ENCODE peak calls at places on chromosomes 12 and 14, in eight cellular contexts. A is pancreas, M is tibial nerve, W is suprapubic skin, Z is stomach, E is prostate gland, C is cardiac muscle cell, G is GM12878. L is an unnamed sample.

GRCh38 chr12:4107436-4107878 is 166.1 kb upstream of the CCND2 start:
- DNase-seq in A (no peak), M (peak), W (no peak), Z (no peak), E (peak), C (peak), G (peak), L (peak)

GRCh38 chr12:118102609-118103008 is 1.2 kb downstream of the VSIG10 start:
- DNase-seq in A (no peak), M (no peak), W (no peak), Z (no peak), E (no peak), C (no peak), G (no peak), L (no peak)

GRCh38 chr14:62409909-62410308 is 635.3 kb downstream of the KCNH5 start:
- DNase-seq in A (no peak), M (no peak), W (no peak), Z (no peak), E (no peak), C (peak), G (no peak), L (no peak)

GRCh38 chr14:59274991-59275391 is 86.5 kb downstream of the DAAM1 start:
- DNase-seq in A (no peak), M (no peak), W (no peak), Z (no peak), E (no peak), C (no peak), G (peak), L (no peak)

GRCh38 chr12:78229491-78230209 is 399.0 kb downstream of the NAV3 start:
- DNase-seq in A (no peak), M (no peak), W (no peak), Z (no peak), E (no peak), C (peak), G (peak), L (no peak)

GRCh38 chr12:54191550-54192022 is 2.8 kb upstream of the SMUG1 start:
- DNase-seq in A (peak), M (peak), W (peak), Z (peak), E (peak), C (peak), G (no peak), L (peak)

GRCh38 chr14:27015046-27015445 is 417.2 kb upstream of the NOVA1 start:
- DNase-seq in A (no peak), M (no peak), W (no peak), Z (no peak), E (no peak), C (peak), G (no peak), L (no peak)

GRCh38 chr14:85991156-85991555 is 461.2 kb downstream of the FLRT2 start:
- DNase-seq in A (no peak), M (no peak), W (no peak), Z (no peak), E (no peak), C (no peak), G (no peak), L (no peak)

GRCh38 chr12:232731-233614 is 19.0 kb upstream of the SLC6A12 start:
- DNase-seq in A (no peak), M (no peak), W (peak), Z (peak), E (no peak), C (no peak), G (no peak), L (no peak)

GRCh38 chr14:32607399-32607798 is 278.3 kb downstream of the AKAP6 start:
- DNase-seq in A (no peak), M (no peak), W (no peak), Z (no peak), E (no peak), C (no peak), G (no peak), L (no peak)

GRCh38 chr12:31868980-31869379 is 90.2 kb upstream of the RESF1 start:
- DNase-seq in A (peak), M (no peak), W (no peak), Z (peak), E (no peak), C (peak), G (no peak), L (no peak)

GRCh38 chr14:74275265-74275841 is 27.4 kb downstream of the ABCD4 start:
- DNase-seq in A (no peak), M (no peak), W (no peak), Z (no peak), E (no peak), C (peak), G (no peak), L (no peak)

GRCh38 chr12:63882844-63883243 is 38.3 kb downstream of the SRGAP1 start:
- DNase-seq in A (no peak), M (no peak), W (no peak), Z (no peak), E (no peak), C (no peak), G (no peak), L (no peak)

GRCh38 chr14:33754264-33754663 is 196.6 kb downstream of the EGLN3 start:
- DNase-seq in A (no peak), M (no peak), W (no peak), Z (no peak), E (no peak), C (peak), G (no peak), L (no peak)

GRCh38 chr14:100536141-100536540 is 51.1 kb downstream of the BEGAIN start:
- DNase-seq in A (peak), M (no peak), W (peak), Z (no peak), E (no peak), C (no peak), G (no peak), L (no peak)

GRCh38 chr12:19138551-19139344 is 9.2 kb downstream of the PLEKHA5 start:
- DNase-seq in A (no peak), M (no peak), W (no peak), Z (no peak), E (no peak), C (no peak), G (no peak), L (no peak)

GRCh38 chr12:128853321-128854197 is at the start of gene GLT1D1:
- DNase-seq in A (no peak), M (no peak), W (no peak), Z (no peak), E (no peak), C (no peak), G (no peak), L (no peak)

GRCh38 chr12:25883026-25883928 is 75.2 kb upstream of the RASSF8 start:
- DNase-seq in A (no peak), M (no peak), W (no peak), Z (no peak), E (no peak), C (no peak), G (no peak), L (no peak)

GRCh38 chr12:114501474-114501807 is 95.5 kb upstream of the TBX5 start:
- DNase-seq in A (no peak), M (no peak), W (no peak), Z (no peak), E (no peak), C (no peak), G (no peak), L (no peak)

GRCh38 chr14:74945261-74945851 is 10.0 kb downstream of the PGF start:
- DNase-seq in A (no peak), M (no peak), W (no peak), Z (no peak), E (no peak), C (peak), G (no peak), L (no peak)

GRCh38 chr14:34179723-34180122 is 228.8 kb upstream of the EGLN3 start:
- DNase-seq in A (no peak), M (no peak), W (no peak), Z (peak), E (no peak), C (no peak), G (no peak), L (no peak)

GRCh38 chr12:113609692-113610469 is 138.2 kb upstream of the LHX5 start:
- DNase-seq in A (no peak), M (no peak), W (no peak), Z (no peak), E (no peak), C (no peak), G (no peak), L (no peak)

GRCh38 chr14:59116984-59117415 is 71.5 kb upstream of the DAAM1 start:
- DNase-seq in A (no peak), M (no peak), W (no peak), Z (no peak), E (no peak), C (no peak), G (peak), L (no peak)

GRCh38 chr12:82981150-82981549 is 294.4 kb downstream of the TMTC2 start:
- DNase-seq in A (no peak), M (no peak), W (no peak), Z (no peak), E (no peak), C (peak), G (no peak), L (no peak)

GRCh38 chr12:116152268-116152667 is 125.2 kb downstream of the MED13L start:
- DNase-seq in A (no peak), M (no peak), W (no peak), Z (no peak), E (no peak), C (peak), G (no peak), L (no peak)

DNA sequence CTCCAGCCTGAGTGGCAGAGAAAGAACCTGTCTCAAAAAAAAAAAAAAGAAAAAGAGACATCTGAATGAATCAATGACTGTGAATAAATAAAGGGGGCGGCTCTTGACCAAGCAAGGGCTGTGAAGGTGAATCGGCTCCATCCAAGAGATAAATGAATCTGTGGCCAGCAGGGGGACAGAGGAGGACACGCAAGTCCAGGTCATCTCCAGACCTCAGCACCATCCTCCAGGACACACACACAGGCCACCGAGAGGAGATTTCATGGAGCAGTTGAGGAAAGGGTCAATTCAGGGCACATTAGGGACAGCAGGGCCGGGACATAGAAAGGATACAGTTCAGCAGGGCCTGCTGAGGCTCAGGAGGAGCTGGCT is 21.6 kb downstream of the TRPV4 start:
- DNase-seq in A (no peak), M (no peak), W (no peak), Z (no peak), E (no peak), C (no peak), G (no peak), L (no peak)
- TF ChIP-seq CTCF in A (no peak), M (no peak), W (no peak), Z (no peak), E (no peak), C (no peak), G (no peak), L (no peak)

GRCh38 chr12:124217508-124217981 is 77.3 kb upstream of the RFLNA start:
- DNase-seq in A (no peak), M (no peak), W (no peak), Z (no peak), E (no peak), C (no peak), G (no peak), L (no peak)
- H3K27ac ChIP-seq in A (no peak), M (no peak), W (no peak), Z (peak), E (no peak), C (no peak), G (no peak), L (no peak)

GRCh38 chr14:106163316-106163715 is 636.9 kb downstream of the TMEM121 start:
- DNase-seq in A (no peak), M (no peak), W (no peak), Z (no peak), E (no peak), C (no peak), G (no peak), L (no peak)
- TF ChIP-seq CTCF in A (no peak), M (no peak), W (no peak), Z (no peak), E (no peak), C (no peak), G (no peak), L (no peak)

DNA sequence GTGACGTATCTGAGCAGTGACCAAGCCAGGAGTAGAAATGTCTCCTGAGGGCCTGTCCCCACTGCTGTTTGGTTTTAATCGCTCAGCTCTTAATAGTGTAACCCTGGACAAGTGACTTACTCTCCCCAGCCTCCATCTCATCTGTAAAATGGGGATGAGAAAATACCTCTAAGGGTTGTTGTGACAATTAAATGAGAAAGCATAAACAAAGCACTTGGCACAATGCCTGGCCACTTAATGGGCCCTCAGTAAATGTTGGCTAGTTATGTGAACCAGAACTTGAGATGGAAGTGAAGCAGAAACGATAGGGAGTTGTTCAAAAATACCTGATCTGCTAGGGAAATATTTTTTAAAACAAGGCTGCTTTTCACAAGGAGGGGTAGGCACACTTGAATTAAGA is 58.2 kb downstream of the HMGA2 start:
- DNase-seq in A (no peak), M (no peak), W (no peak), Z (no peak), E (no peak), C (no peak), G (no peak), L (no peak)
- H3K27ac ChIP-seq in A (peak), M (peak), W (peak), Z (peak), E (peak), C (no peak), G (no peak), L (no peak)

GRCh38 chr12:99287136-99287535 is 360.4 kb upstream of the GARIN6 start:
- DNase-seq in A (no peak), M (no peak), W (no peak), Z (no peak), E (no peak), C (no peak), G (no peak), L (no peak)
- TF ChIP-seq CTCF in A (no peak), M (no peak), W (no peak), Z (no peak), E (no peak), C (no peak), G (peak), L (no peak)

DNA sequence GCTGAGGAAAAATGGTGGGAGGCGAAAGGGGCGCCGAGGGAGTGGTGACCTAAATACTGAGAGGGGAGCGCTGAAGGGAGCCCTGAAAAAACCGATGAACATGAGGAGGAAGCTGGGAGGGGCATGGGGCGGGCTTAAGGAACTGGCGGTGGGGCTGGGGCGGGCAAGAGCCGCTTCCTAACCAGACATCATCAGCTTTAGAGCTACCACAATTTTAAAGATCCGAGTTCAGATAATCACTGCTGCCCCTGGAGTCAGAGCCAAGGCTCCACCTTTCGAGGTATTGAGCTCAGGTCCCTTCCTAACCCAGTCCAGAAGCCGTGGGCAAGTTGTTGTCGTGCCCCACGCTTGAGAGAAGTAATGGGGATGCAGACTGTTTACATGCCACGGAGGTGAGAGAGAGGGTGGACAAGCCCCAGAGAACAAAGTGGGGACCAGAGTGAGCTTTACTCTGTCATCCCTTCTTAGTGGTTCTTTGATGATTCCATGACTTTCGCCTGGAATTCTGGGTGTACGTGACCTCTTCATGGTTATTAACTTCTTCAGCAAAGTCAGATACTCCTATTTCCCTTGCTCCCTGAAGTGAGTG is 393 bp downstream of the ORMDL2 start:
- DNase-seq in A (no peak), M (no peak), W (no peak), Z (no peak), E (no peak), C (no peak), G (no peak), L (no peak)
- H3K27ac ChIP-seq in A (peak), M (peak), W (peak), Z (peak), E (peak), C (no peak), G (peak), L (peak)